ENCODE peak calls at places on chromosomes 11 and 22, in nine cellular contexts. Y is ovary, N is Peyer's patch, L is right lobe of liver, I is esophagus squamous epithelium, G is IMR-90, R is HCT116, D is spleen, Q is HepG2. W is an unnamed sample.

GRCh38 chr22:26234267-26234666 is 65.0 kb downstream of the SEZ6L start:
- DNase-seq in Y (no peak), N (no peak), L (no peak), I (no peak), G (no peak), R (no peak), D (no peak), Q (no peak), W (no peak)

GRCh38 chr11:80873309-80873999 is 1432.6 kb upstream of the TENM4 start:
- DNase-seq in Y (no peak), N (no peak), L (no peak), I (no peak), G (no peak), R (no peak), D (no peak), Q (no peak), W (no peak)

GRCh38 chr11:113591122-113591521 is 115.0 kb downstream of the TMPRSS5 start:
- DNase-seq in Y (no peak), N (no peak), L (no peak), I (no peak), G (no peak), R (no peak), D (no peak), Q (no peak), W (no peak)

GRCh38 chr11:114058871-114059277 is 637 bp upstream of the ZBTB16 start:
- DNase-seq in Y (peak; percentile 73), N (no peak), L (no peak), I (no peak), G (no peak), R (no peak), D (no peak), Q (no peak), W (peak; percentile 55)

GRCh38 chr11:103681855-103682254 is 354.6 kb upstream of the DDI1 start:
- DNase-seq in Y (no peak), N (no peak), L (no peak), I (no peak), G (no peak), R (no peak), D (no peak), Q (no peak), W (no peak)

GRCh38 chr11:64971421-64972233 is at the start of gene MAJIN:
- DNase-seq in Y (peak; percentile 89), N (peak; percentile 87), L (peak; percentile 86), I (no peak), G (peak; percentile 41), R (no peak), D (peak; percentile 94), Q (no peak), W (peak; percentile 93)

GRCh38 chr11:27354359-27354965 is 8.6 kb downstream of the CCDC34 start:
- DNase-seq in Y (no peak), N (no peak), L (no peak), I (no peak), G (no peak), R (no peak), D (no peak), Q (peak; percentile 52), W (no peak)

GRCh38 chr11:114293201-114293711 is 2.9 kb upstream of the NNMT start:
- DNase-seq in Y (no peak), N (no peak), L (no peak), I (no peak), G (no peak), R (no peak), D (no peak), Q (no peak), W (no peak)

GRCh38 chr11:64153831-64154230 is 12.1 kb downstream of the MACROD1 start:
- DNase-seq in Y (peak; percentile 69), N (no peak), L (no peak), I (no peak), G (no peak), R (no peak), D (peak; percentile 61), Q (peak; percentile 22), W (no peak)

GRCh38 chr11:105236631-105237030 is 97.1 kb upstream of the CARD18 start:
- DNase-seq in Y (no peak), N (no peak), L (no peak), I (no peak), G (peak; percentile 84), R (no peak), D (no peak), Q (no peak), W (no peak)

GRCh38 chr22:50053861-50054260 is 4.2 kb downstream of the TTLL8 start:
- DNase-seq in Y (no peak), N (no peak), L (no peak), I (no peak), G (no peak), R (no peak), D (no peak), Q (no peak), W (no peak)

GRCh38 chr22:41146573-41146972 is 54.2 kb downstream of the EP300 start:
- DNase-seq in Y (no peak), N (no peak), L (no peak), I (no peak), G (no peak), R (no peak), D (no peak), Q (no peak), W (no peak)

GRCh38 chr11:119529063-119529845 is 106.3 kb upstream of the THY1 start:
- DNase-seq in Y (no peak), N (no peak), L (peak; percentile 32), I (no peak), G (no peak), R (no peak), D (peak; percentile 59), Q (no peak), W (no peak)

GRCh38 chr11:9575531-9576240 is 2.2 kb downstream of the WEE1 start:
- DNase-seq in Y (no peak), N (no peak), L (no peak), I (no peak), G (no peak), R (no peak), D (no peak), Q (no peak), W (no peak)

GRCh38 chr11:112241486-112241885 is 15.3 kb downstream of the PTS start:
- DNase-seq in Y (no peak), N (no peak), L (no peak), I (no peak), G (peak; percentile 85), R (no peak), D (no peak), Q (peak; percentile 76), W (no peak)

GRCh38 chr11:85029964-85030363 is 597.2 kb downstream of the DLG2 start:
- DNase-seq in Y (no peak), N (no peak), L (no peak), I (no peak), G (peak; percentile 60), R (no peak), D (no peak), Q (peak; percentile 1), W (no peak)

GRCh38 chr11:71447791-71448256 is 369 bp downstream of the DHCR7 start:
- DNase-seq in Y (no peak), N (peak; percentile 73), L (no peak), I (no peak), G (no peak), R (no peak), D (peak; percentile 93), Q (no peak), W (no peak)

GRCh38 chr11:1382831-1383607 is 6.7 kb upstream of the BRSK2 start:
- DNase-seq in Y (peak; percentile 80), N (peak; percentile 71), L (peak; percentile 74), I (no peak), G (peak; percentile 79), R (peak; percentile 31), D (peak; percentile 96), Q (peak; percentile 22), W (peak; percentile 84)
- TF ChIP-seq POLR2A in Y (no peak), N (no peak), L (no peak), I (no peak), G (peak; percentile 66), R (peak; percentile 51), D (no peak), Q (no peak), W (no peak)

DNA sequence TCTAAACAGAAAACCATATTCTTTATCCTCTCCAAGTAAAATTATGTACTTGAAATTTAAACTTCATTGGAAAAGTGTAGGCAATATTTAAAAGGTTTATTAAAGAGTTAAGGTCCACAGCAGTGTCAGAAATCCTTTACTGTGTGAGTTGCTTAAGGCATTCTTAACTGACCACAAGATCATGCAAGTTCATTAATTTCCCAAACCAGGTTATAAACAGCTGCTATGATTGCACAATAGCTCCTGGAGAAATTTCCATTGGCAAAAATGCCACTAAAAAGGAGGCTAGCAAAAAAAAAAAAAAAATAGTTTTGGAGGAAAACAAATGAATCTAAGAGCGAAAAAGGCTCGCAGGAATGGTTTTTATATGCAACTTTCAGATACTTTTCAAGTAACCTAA is 106.2 kb downstream of the ETS1 start:
- DNase-seq in Y (no peak), N (no peak), L (no peak), I (no peak), G (peak; percentile 93), R (no peak), D (no peak), Q (no peak), W (no peak)
- H3K36me3 ChIP-seq in Y (no peaks in the 10 kb centered on the region), N (peaks cover 45% of the 10 kb centered on the region), L (peaks cover 5% of the 10 kb centered on the region), I (peaks cover 59% of the 10 kb centered on the region), G (peaks cover 45% of the 10 kb centered on the region), R (no peaks in the 10 kb centered on the region), D (peaks cover 98% of the 10 kb centered on the region), Q (no peaks in the 10 kb centered on the region), W (peaks cover 6% of the 10 kb centered on the region)

DNA sequence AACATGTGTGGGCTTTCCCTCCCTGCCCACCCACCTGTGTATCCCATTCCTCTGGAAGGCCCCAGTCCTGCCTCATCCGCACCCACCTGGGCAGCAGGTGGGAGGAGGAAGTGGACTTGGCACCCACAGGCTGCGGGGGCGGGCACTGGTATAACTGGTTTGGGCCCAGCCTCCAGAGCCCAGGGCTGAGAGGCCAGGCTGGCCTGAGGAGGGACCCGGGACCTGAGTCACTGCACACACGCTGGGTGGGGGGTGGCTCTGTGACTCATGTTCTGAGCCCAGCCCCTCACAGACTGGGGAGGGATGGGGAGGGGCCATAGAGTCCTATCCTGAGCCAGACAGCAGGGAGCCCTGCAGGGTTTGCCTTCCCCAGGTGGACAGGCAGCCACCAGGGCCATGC is 16.7 kb downstream of the PHLDA2 start:
- DNase-seq in Y (no peak), N (peak; percentile 95), L (no peak), I (no peak), G (peak; percentile 85), R (peak; percentile 87), D (no peak), Q (peak; percentile 69), W (peak; percentile 97)
- H3K27ac ChIP-seq in Y (no peak overlapping the region), N (peak overlapping the region; percentile 94), L (no peak overlapping the region), I (peak overlapping the region; percentile 92), G (peak overlapping the region; percentile 30), R (peak overlapping the region; percentile 97), D (no peak overlapping the region), Q (no peak overlapping the region), W (peak overlapping the region; percentile 92)

DNA sequence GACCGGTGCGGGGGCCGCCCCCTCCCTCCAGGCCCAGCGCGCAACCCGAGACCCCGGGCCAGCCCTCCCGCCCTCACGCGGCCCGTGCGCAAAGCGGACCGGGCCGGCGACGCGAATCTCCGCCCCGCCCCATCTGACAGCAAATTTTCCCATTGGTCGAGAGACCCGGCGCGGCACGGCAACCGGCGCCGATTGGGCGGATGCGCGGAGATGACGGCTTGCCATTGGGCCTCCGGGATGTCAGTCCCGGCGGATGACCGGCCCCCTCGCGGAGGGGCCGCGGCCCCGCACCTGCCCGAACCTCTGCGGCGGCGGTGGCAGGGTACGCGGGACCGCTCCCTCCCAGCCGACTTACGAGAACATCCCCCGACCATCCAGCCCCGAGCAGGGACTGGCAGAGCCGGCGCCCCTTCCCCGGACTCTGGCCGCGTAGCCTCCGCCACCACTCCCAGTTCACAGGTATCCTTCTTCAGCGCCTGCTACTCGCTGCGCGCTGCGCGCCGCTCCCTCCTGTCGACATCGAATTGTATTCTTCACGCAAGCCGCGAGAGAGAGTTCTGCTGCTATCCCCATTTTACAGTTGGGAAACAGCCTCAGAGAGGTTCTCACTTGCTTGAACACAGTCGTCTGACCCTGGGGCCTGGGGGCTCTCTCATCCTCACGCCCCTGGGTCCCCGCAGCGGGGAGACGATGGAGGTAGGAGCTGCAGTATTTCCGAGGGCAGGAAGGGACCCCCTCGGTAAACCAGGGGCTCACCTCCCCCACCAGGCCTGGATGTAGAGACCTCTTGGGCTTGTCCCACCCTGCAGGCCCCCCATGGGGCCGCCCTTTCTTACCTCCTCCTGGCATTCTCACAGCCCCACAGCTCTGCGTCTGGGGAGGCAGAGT is at the start of gene ARVCF:
- DNase-seq in Y (peak; percentile 94), N (peak; percentile 96), L (peak; percentile 96), I (no peak), G (peak; percentile 85), R (peak; percentile 85), D (peak; percentile 94), Q (peak; percentile 81), W (peak; percentile 93)
- TF ChIP-seq POLR2A in Y (no peak), N (no peak), L (no peak), I (no peak), G (no peak), R (no peak), D (no peak), Q (peak; percentile 70), W (peak; percentile 46)